ENCODE peak calls at places on chromosomes 5 and 9, in five cellular contexts. L is NCI-H2029 treated with DMSO at 0.1 percent for 48 hours; D is iris pigment epithelial cell; F is NCI-H510A treated with DMSO at 0.1 percent for 48 hours; J is activated naive CD8-positive, alpha-beta T cell treated with anti-CD3 and anti-CD28 coated beads, Interleukin-2, amount 50 U/mL, for 24 hours. E is an unnamed sample.

GRCh38 chr5:154475613-154476342 is 2.2 kb downstream of the HAND1 start:
- DNase-seq in L (no peak), F (no peak), J (peak), D (no peak), E (no peak)

GRCh38 chr5:55108651-55109050 is 6.2 kb downstream of the GZMA start:
- DNase-seq in J (no peak), D (peak), F (no peak), L (no peak), E (no peak)

GRCh38 chr5:87649455-87649854 is 236.7 kb upstream of the CCNH start:
- DNase-seq in F (no peak), J (no peak), L (no peak), D (peak), E (no peak)

GRCh38 chr5:173638631-173639030 is 22.2 kb upstream of the BOD1 start:
- DNase-seq in F (no peak), L (no peak), J (no peak), D (no peak), E (no peak)

GRCh38 chr5:35938518-35939227 is at the start of gene CAPSL:
- DNase-seq in L (no peak), F (no peak), D (peak), J (no peak), E (peak)

GRCh38 chr5:96714951-96715451 is 52.8 kb downstream of the CAST start:
- DNase-seq in J (no peak), D (peak), L (peak), F (peak), E (peak)

GRCh38 chr5:141223112-141223783 is at the start of gene PCDHB14:
- DNase-seq in L (peak), J (no peak), D (peak), F (no peak), E (peak)

GRCh38 chr9:92730897-92731296 is 33.7 kb downstream of the BICD2 start:
- DNase-seq in L (no peak), F (no peak), D (no peak), J (no peak), E (no peak)

GRCh38 chr5:135230326-135230925 is 168.6 kb downstream of the MACROH2A1 start:
- DNase-seq in J (no peak), F (no peak), D (peak), L (no peak), E (no peak)

GRCh38 chr5:174559141-174559540 is 165.2 kb upstream of the MSX2 start:
- DNase-seq in J (no peak), L (no peak), F (no peak), D (peak), E (no peak)

GRCh38 chr5:105677291-105677690 is 1993.4 kb downstream of the EFNA5 start:
- DNase-seq in J (no peak), L (no peak), F (no peak), D (peak), E (no peak)

GRCh38 chr5:142385194-142385593 is 60.4 kb upstream of the SPRY4 start:
- DNase-seq in D (peak), F (no peak), L (no peak), J (no peak), E (no peak)

GRCh38 chr5:93930098-93930497 is 188.7 kb upstream of the POU5F2 start:
- DNase-seq in J (no peak), L (no peak), F (no peak), D (no peak), E (no peak)

GRCh38 chr5:154456540-154456939 is 10.7 kb downstream of the SAP30L start:
- DNase-seq in L (no peak), F (no peak), D (no peak), J (no peak), E (no peak)

GRCh38 chr9:69554945-69555344 is 117.2 kb downstream of the APBA1 start:
- DNase-seq in L (no peak), F (peak), J (no peak), D (peak), E (no peak)

GRCh38 chr9:115158666-115159481 is 40.9 kb upstream of the TNC start:
- DNase-seq in D (peak), J (no peak), F (no peak), L (no peak), E (no peak)

GRCh38 chr5:119512277-119512676 is 60.0 kb downstream of the HSD17B4 start:
- DNase-seq in D (no peak), L (no peak), F (no peak), J (no peak), E (no peak)

GRCh38 chr9:91179237-91180138 is 182.2 kb downstream of the AUH start:
- DNase-seq in J (peak), D (peak), F (no peak), L (no peak), E (no peak)

GRCh38 chr5:174900176-174900692 is 175.9 kb downstream of the MSX2 start:
- DNase-seq in D (no peak), J (no peak), L (no peak), F (no peak), E (no peak)

GRCh38 chr5:135235551-135236100 is 163.4 kb downstream of the MACROH2A1 start:
- DNase-seq in F (no peak), J (no peak), L (no peak), D (no peak), E (no peak)

GRCh38 chr5:157464518-157465171 is 4.6 kb downstream of the NIPAL4 start:
- DNase-seq in J (peak), F (no peak), D (peak), L (no peak), E (no peak)

GRCh38 chr9:137785704-137786161 is 91.8 kb upstream of the CACNA1B start:
- DNase-seq in J (no peak), D (no peak), L (no peak), F (peak), E (peak)

GRCh38 chr5:81748556-81748955 is 2.3 kb downstream of the SSBP2 start:
- DNase-seq in J (no peak), L (no peak), D (no peak), F (no peak), E (no peak)

GRCh38 chr5:137186759-137187461 is 312.2 kb downstream of the SPOCK1 start:
- DNase-seq in J (no peak), F (no peak), D (peak), L (no peak), E (no peak)

GRCh38 chr5:99037668-99038067 is 108.9 kb upstream of the CHD1 start:
- DNase-seq in J (no peak), F (no peak), D (peak), L (no peak), E (peak)

GRCh38 chr5:159511570-159511969 is 181.3 kb upstream of the IL12B start:
- DNase-seq in L (no peak), F (no peak), D (peak), J (no peak), E (no peak)

GRCh38 chr5:167305591-167306213 is 985.7 kb upstream of the WWC1 start:
- DNase-seq in L (no peak), J (no peak), D (no peak), F (no peak), E (no peak)

GRCh38 chr5:152560508-152561137 is 155.5 kb upstream of the NMUR2 start:
- DNase-seq in L (peak), J (peak), F (peak), D (peak), E (peak)

GRCh38 chr5:176402684-176403083 is 13.7 kb downstream of the CLTB start:
- DNase-seq in F (no peak), L (no peak), J (no peak), D (no peak), E (no peak)

GRCh38 chr9:107856633-107857032 is 367.1 kb upstream of the KLF4 start:
- DNase-seq in D (no peak), F (no peak), L (no peak), J (no peak), E (no peak)

GRCh38 chr5:36666986-36667385 is 60.6 kb downstream of the SLC1A3 start:
- DNase-seq in D (no peak), L (no peak), J (no peak), F (no peak), E (no peak)

GRCh38 chr5:76615759-76616158 is 7.4 kb downstream of the F2RL2 start:
- DNase-seq in J (no peak), L (no peak), F (no peak), D (no peak), E (no peak)

GRCh38 chr9:129863059-129863690 is 27.9 kb downstream of the USP20 start:
- DNase-seq in J (peak), F (no peak), D (peak), L (no peak), E (peak)

GRCh38 chr9:21096172-21096900 is 18.6 kb upstream of the IFNB1 start:
- DNase-seq in F (peak), L (peak), J (peak), D (peak), E (no peak)